ENCODE peak calls at places on chromosome 14, in nine cellular contexts. I is fibroblast of the aortic adventitia, G is MCF 10A, M is HFFc6, D is H9, A is neural progenitor cell, R is tibial artery, T is cardiac muscle cell, V is epithelial cell of esophagus. P is an unnamed sample.
A peak's percentile ranks its signal among the peaks of the same experiment; 100 is the strongest.

GRCh38 chr14:35533357-35534129 is 421 bp upstream of the INSM2 start:
- DNase-seq in I (peak; percentile 11), G (peak; percentile 56), M (peak; percentile 10), D (peak; percentile 92), A (peak; percentile 96), R (no peak), T (peak; percentile 91), V (peak; percentile 76), P (peak; percentile 81)

GRCh38 chr14:104094709-104095425 is 9.4 kb downstream of the ASPG start:
- DNase-seq in I (peak; percentile 8), G (peak; percentile 56), M (peak; percentile 13), D (peak; percentile 89), A (peak; percentile 82), R (no peak), T (peak; percentile 74), V (peak; percentile 49), P (peak; percentile 90)

GRCh38 chr14:74637184-74637562 is 25.1 kb upstream of the LTBP2 start:
- DNase-seq in I (no peak), G (no peak), M (no peak), D (no peak), A (peak; percentile 28), R (no peak), T (no peak), V (no peak), P (no peak)

GRCh38 chr14:68813318-68813838 is 20.5 kb upstream of the ZFP36L1 start:
- DNase-seq in I (no peak), G (no peak), M (no peak), D (no peak), A (no peak), R (no peak), T (no peak), V (no peak), P (peak; percentile 9)

GRCh38 chr14:52043690-52044089 is 25.2 kb downstream of the NID2 start:
- DNase-seq in I (no peak), G (peak; percentile 59), M (no peak), D (peak; percentile 74), A (peak; percentile 71), R (no peak), T (peak; percentile 55), V (peak; percentile 49), P (peak; percentile 23)

GRCh38 chr14:61065671-61066070 is 84.6 kb downstream of the SLC38A6 start:
- DNase-seq in I (no peak), G (no peak), M (no peak), D (no peak), A (no peak), R (no peak), T (no peak), V (no peak), P (no peak)

GRCh38 chr14:70359076-70359424 is 433 bp downstream of the COX16 start:
- DNase-seq in I (no peak), G (no peak), M (no peak), D (no peak), A (no peak), R (no peak), T (peak; percentile 30), V (no peak), P (peak; percentile 11)

GRCh38 chr14:61780125-61780524 is 17.9 kb downstream of the SNAPC1 start:
- DNase-seq in I (no peak), G (no peak), M (no peak), D (no peak), A (no peak), R (no peak), T (no peak), V (no peak), P (peak; percentile 32)

GRCh38 chr14:89720741-89721315 is 233.7 kb downstream of the EFCAB11 start:
- DNase-seq in I (no peak), G (no peak), M (no peak), D (peak; percentile 46), A (no peak), R (peak; percentile 68), T (no peak), V (no peak), P (peak; percentile 36)

GRCh38 chr14:76293221-76293620 is 82.7 kb upstream of the ESRRB start:
- DNase-seq in I (no peak), G (no peak), M (no peak), D (no peak), A (no peak), R (peak; percentile 25), T (no peak), V (no peak), P (no peak)

GRCh38 chr14:53971501-53971900 is 14.9 kb upstream of the BMP4 start:
- DNase-seq in I (no peak), G (no peak), M (no peak), D (no peak), A (no peak), R (no peak), T (no peak), V (no peak), P (no peak)

GRCh38 chr14:92534863-92535654 is 21.5 kb downstream of the RIN3 start:
- DNase-seq in I (no peak), G (no peak), M (no peak), D (no peak), A (no peak), R (no peak), T (no peak), V (no peak), P (no peak)

GRCh38 chr14:104115691-104116543 is 22.5 kb upstream of the KIF26A start:
- DNase-seq in I (no peak), G (no peak), M (no peak), D (peak; percentile 43), A (no peak), R (peak; percentile 61), T (no peak), V (peak; percentile 65), P (no peak)

GRCh38 chr14:92501891-92502351 is 11.7 kb upstream of the RIN3 start:
- DNase-seq in I (peak; percentile 61), G (peak; percentile 13), M (peak; percentile 57), D (no peak), A (no peak), R (no peak), T (no peak), V (no peak), P (no peak)

GRCh38 chr14:52299692-52300278 is 14.3 kb upstream of the PTGER2 start:
- DNase-seq in I (peak; percentile 84), G (peak; percentile 60), M (peak; percentile 60), D (no peak), A (peak; percentile 33), R (no peak), T (peak; percentile 41), V (peak; percentile 50), P (peak; percentile 61)

GRCh38 chr14:89753828-89754439 is 200.6 kb downstream of the EFCAB11 start:
- DNase-seq in I (no peak), G (no peak), M (no peak), D (no peak), A (no peak), R (no peak), T (no peak), V (no peak), P (no peak)

GRCh38 chr14:35818346-35819115 is 7.6 kb upstream of the BRMS1L start:
- DNase-seq in I (peak; percentile 60), G (peak; percentile 54), M (peak; percentile 47), D (no peak), A (peak; percentile 50), R (no peak), T (peak; percentile 50), V (peak; percentile 66), P (peak; percentile 40)

GRCh38 chr14:71049435-71050147 is 142.3 kb downstream of the PCNX1 start:
- DNase-seq in I (peak; percentile 51), G (peak; percentile 26), M (peak; percentile 54), D (no peak), A (no peak), R (no peak), T (no peak), V (peak; percentile 40), P (no peak)

GRCh38 chr14:55730602-55731001 is 150.6 kb downstream of the KTN1 start:
- DNase-seq in I (peak; percentile 10), G (no peak), M (no peak), D (no peak), A (no peak), R (no peak), T (no peak), V (peak; percentile 27), P (no peak)

GRCh38 chr14:68639518-68640292 is 153.2 kb downstream of the ZFP36L1 start:
- DNase-seq in I (no peak), G (no peak), M (no peak), D (no peak), A (no peak), R (peak; percentile 48), T (no peak), V (no peak), P (no peak)

GRCh38 chr14:68254669-68255527 is 435.3 kb downstream of the RAD51B start:
- DNase-seq in I (no peak), G (no peak), M (peak; percentile 46), D (no peak), A (no peak), R (no peak), T (no peak), V (no peak), P (no peak)

GRCh38 chr14:99075061-99075460 is 196.9 kb downstream of the BCL11B start:
- DNase-seq in I (no peak), G (no peak), M (no peak), D (no peak), A (no peak), R (no peak), T (no peak), V (no peak), P (no peak)

GRCh38 chr14:75059642-75060041 is 4.2 kb downstream of the ACYP1 start:
- DNase-seq in I (no peak), G (no peak), M (peak; percentile 50), D (no peak), A (no peak), R (no peak), T (no peak), V (no peak), P (no peak)

GRCh38 chr14:30874999-30875787 is 834 bp downstream of the COCH start:
- DNase-seq in I (no peak), G (no peak), M (no peak), D (peak; percentile 58), A (peak; percentile 50), R (no peak), T (peak; percentile 5), V (no peak), P (peak; percentile 47)
- TF ChIP-seq CTCF in I (no peak), G (no peak), M (no peak), D (no peak), A (no peak), R (no peak), T (no peak), V (no peak), P (no peak)

GRCh38 chr14:65028937-65029336 is 42.2 kb downstream of the FNTB start:
- DNase-seq in I (no peak), G (no peak), M (no peak), D (no peak), A (no peak), R (no peak), T (no peak), V (no peak), P (no peak)
- TF ChIP-seq CTCF in I (no peak), G (no peak), M (no peak), D (no peak), A (no peak), R (no peak), T (no peak), V (no peak), P (no peak)

GRCh38 chr14:96852823-96853422 is 55.7 kb downstream of the VRK1 start:
- DNase-seq in I (peak; percentile 78), G (peak; percentile 64), M (peak; percentile 52), D (no peak), A (peak; percentile 29), R (no peak), T (peak; percentile 46), V (peak; percentile 61), P (peak; percentile 9)
- TF ChIP-seq CTCF in I (peak; percentile 84), G (peak; percentile 50), M (peak; percentile 86), D (peak; percentile 75), A (peak; percentile 72), R (peak; percentile 44), T (peak; percentile 74), V (peak; percentile 78), P (peak; percentile 38)

GRCh38 chr14:102524451-102525212 is 15.1 kb upstream of the ANKRD9 start:
- DNase-seq in I (peak; percentile 98), G (peak; percentile 99), M (peak; percentile 99), D (peak; percentile 100), A (peak; percentile 98), R (peak; percentile 99), T (peak; percentile 99), V (peak; percentile 99), P (peak; percentile 98)
- TF ChIP-seq CTCF in I (peak; percentile 94), G (peak; percentile 92), M (peak; percentile 100), D (peak; percentile 100), A (peak; percentile 97), R (peak; percentile 97), T (peak; percentile 98), V (peak; percentile 87), P (peak; percentile 97)

P was measured in GM20000.